ENCODE peak calls at places on chromosome 18, in six cellular contexts. D is left cardiac atrium; R is activated T-cell treated with anti-CD3 and anti-CD28 coated beads, Interleukin-2, amount 50 U/mL, for 72 hours; F is stimulated activated naive CD8-positive, alpha-beta T cell treated with anti-CD3 and anti-CD28 coated beads, Interleukin-15, amount 100 ng/mL, for 72 hours; G is activated CD8-positive, alpha-beta memory T cell treated with anti-CD3 and anti-CD28 coated beads, Interleukin-2, amount 10 ng/mL, durations not matched to agents 7 days and 5 days; Z is mucosa of descending colon. Q is an unnamed sample.

GRCh38 chr18:45386256-45386655 is 229.0 kb upstream of the SLC14A2 start:
- ATAC-seq in R (no peak), G (no peak), F (peak), Z (peak), D (no peak), Q (no peak)

GRCh38 chr18:47717257-47717656 is 213.2 kb downstream of the SMAD2 start:
- ATAC-seq in G (no peak), D (no peak), Z (peak), R (no peak), F (no peak), Q (no peak)

GRCh38 chr18:76573325-76574025 is 78.4 kb upstream of the ZNF516 start:
- ATAC-seq in Z (peak), G (no peak), F (no peak), D (peak), R (no peak), Q (no peak)

GRCh38 chr18:77084757-77085035 is 47.9 kb downstream of the MBP start:
- ATAC-seq in R (no peak), F (no peak), G (no peak), Z (no peak), D (peak), Q (no peak)

GRCh38 chr18:48848641-48849143 is 102.1 kb downstream of the SMAD7 start:
- ATAC-seq in D (peak), G (no peak), F (no peak), R (no peak), Z (no peak), Q (no peak)

GRCh38 chr18:45557296-45557695 is 58.0 kb upstream of the SLC14A2 start:
- ATAC-seq in Z (no peak), D (no peak), R (no peak), F (no peak), G (no peak), Q (no peak)

GRCh38 chr18:60007641-60008040 is 107.8 kb downstream of the PMAIP1 start:
- ATAC-seq in D (no peak), R (no peak), Z (no peak), F (no peak), G (no peak), Q (no peak)

GRCh38 chr18:54251606-54252400 is 17.5 kb upstream of the POLI start:
- ATAC-seq in Z (no peak), R (no peak), D (peak), F (no peak), G (no peak), Q (no peak)

GRCh38 chr18:10230072-10230471 is 224.4 kb upstream of the APCDD1 start:
- ATAC-seq in R (no peak), D (no peak), G (no peak), F (peak), Z (no peak), Q (no peak)

GRCh38 chr18:50610349-50610748 is 50.5 kb downstream of the MAPK4 start:
- ATAC-seq in G (no peak), Z (no peak), D (no peak), F (no peak), R (no peak), Q (no peak)

GRCh38 chr18:32429427-32429826 is 41.3 kb downstream of the GAREM1 start:
- ATAC-seq in F (no peak), R (no peak), Z (no peak), D (peak), G (no peak), Q (no peak)

GRCh38 chr18:63881851-63882250 is 5.7 kb upstream of the SERPINB2 start:
- ATAC-seq in F (no peak), Z (no peak), D (no peak), G (no peak), R (peak), Q (no peak)

GRCh38 chr18:44736664-44737063 is 56.0 kb downstream of the SETBP1 start:
- ATAC-seq in D (no peak), F (no peak), G (no peak), R (no peak), Z (no peak), Q (no peak)

GRCh38 chr18:3172081-3172480 is 47.7 kb downstream of the MYOM1 start:
- ATAC-seq in G (no peak), Z (no peak), D (no peak), R (no peak), F (no peak), Q (peak)

GRCh38 chr18:32470136-32470712 is 458 bp downstream of the GAREM1 start:
- ATAC-seq in G (peak), D (peak), R (peak), F (peak), Z (peak), Q (no peak)

GRCh38 chr18:79585395-79586370 is 93.9 kb upstream of the CTDP1 start:
- ATAC-seq in R (no peak), D (no peak), Z (no peak), G (no peak), F (peak), Q (peak)

GRCh38 chr18:59907172-59907571 is 7.4 kb downstream of the PMAIP1 start:
- ATAC-seq in G (no peak), Z (no peak), F (no peak), R (no peak), D (no peak), Q (no peak)

GRCh38 chr18:73645175-73645715 is 502.4 kb downstream of the FBXO15 start:
- ATAC-seq in G (no peak), D (no peak), R (no peak), Z (no peak), F (no peak), Q (no peak)

GRCh38 chr18:10488022-10488421 is 33.6 kb downstream of the APCDD1 start:
- ATAC-seq in G (no peak), F (no peak), R (no peak), D (no peak), Z (no peak), Q (no peak)

GRCh38 chr18:65901522-65901921 is 150.7 kb downstream of the CDH7 start:
- ATAC-seq in G (no peak), Z (no peak), F (no peak), R (no peak), D (no peak), Q (no peak)